ENCODE peak calls at places on chromosomes 7 and 10, in seven cellular contexts. One of them, this sample, is unnamed.

GRCh38 chr7:43589133-43589478 is 6.2 kb downstream of the STK17A start:
- DNase-seq in IMR-90: no peak
- DNase-seq in tibial nerve: no peak
- DNase-seq in adrenal gland: no peak
- DNase-seq in ovary: no peak
- DNase-seq in right lobe of liver: no peak
- DNase-seq in K562: no peak
- DNase-seq in this sample: no peak

GRCh38 chr7:141231018-141231792 is 157.3 kb downstream of the TMEM178B start:
- DNase-seq in adrenal gland: peak
- DNase-seq in ovary: no peak
- DNase-seq in right lobe of liver: peak
- DNase-seq in IMR-90: peak
- DNase-seq in K562: peak
- DNase-seq in tibial nerve: no peak
- DNase-seq in this sample: no peak

GRCh38 chr10:49550563-49550962 is 11.6 kb upstream of the ERCC6 start:
- DNase-seq in tibial nerve: no peak
- DNase-seq in ovary: no peak
- DNase-seq in right lobe of liver: no peak
- DNase-seq in K562: no peak
- DNase-seq in IMR-90: peak
- DNase-seq in adrenal gland: no peak
- DNase-seq in this sample: no peak

GRCh38 chr7:47636693-47637175 is 54.8 kb upstream of the TNS3 start:
- DNase-seq in ovary: no peak
- DNase-seq in IMR-90: no peak
- DNase-seq in adrenal gland: no peak
- DNase-seq in tibial nerve: no peak
- DNase-seq in K562: no peak
- DNase-seq in right lobe of liver: no peak
- DNase-seq in this sample: no peak

GRCh38 chr7:93895859-93896258 is 5.3 kb upstream of the TFPI2 start:
- DNase-seq in K562: no peak
- DNase-seq in ovary: no peak
- DNase-seq in tibial nerve: no peak
- DNase-seq in IMR-90: no peak
- DNase-seq in adrenal gland: no peak
- DNase-seq in right lobe of liver: no peak
- DNase-seq in this sample: no peak

GRCh38 chr10:343231-344215 is 208.3 kb downstream of the ZMYND11 start:
- DNase-seq in tibial nerve: no peak
- DNase-seq in IMR-90: no peak
- DNase-seq in ovary: no peak
- DNase-seq in adrenal gland: no peak
- DNase-seq in K562: no peak
- DNase-seq in right lobe of liver: no peak
- DNase-seq in this sample: peak

GRCh38 chr7:37089972-37090371 is 358.7 kb downstream of the ELMO1 start:
- DNase-seq in adrenal gland: no peak
- DNase-seq in IMR-90: no peak
- DNase-seq in K562: no peak
- DNase-seq in tibial nerve: peak
- DNase-seq in right lobe of liver: no peak
- DNase-seq in ovary: no peak
- DNase-seq in this sample: no peak

GRCh38 chr7:92547579-92547978 is 19.0 kb downstream of the RBM48 start:
- DNase-seq in K562: no peak
- DNase-seq in adrenal gland: peak
- DNase-seq in IMR-90: no peak
- DNase-seq in right lobe of liver: no peak
- DNase-seq in tibial nerve: no peak
- DNase-seq in ovary: no peak
- DNase-seq in this sample: no peak

GRCh38 chr7:7565746-7566650 is 686 bp upstream of the MIOS start:
- DNase-seq in IMR-90: no peak
- DNase-seq in tibial nerve: no peak
- DNase-seq in K562: no peak
- DNase-seq in right lobe of liver: no peak
- DNase-seq in adrenal gland: no peak
- DNase-seq in ovary: no peak
- DNase-seq in this sample: peak

GRCh38 chr7:137757146-137757925 is 89.4 kb downstream of the DGKI start:
- DNase-seq in tibial nerve: no peak
- DNase-seq in ovary: no peak
- DNase-seq in IMR-90: peak
- DNase-seq in K562: no peak
- DNase-seq in adrenal gland: no peak
- DNase-seq in right lobe of liver: no peak
- DNase-seq in this sample: no peak

GRCh38 chr7:47087866-47088265 is 494.0 kb downstream of the TNS3 start:
- DNase-seq in right lobe of liver: no peak
- DNase-seq in K562: no peak
- DNase-seq in IMR-90: peak
- DNase-seq in adrenal gland: no peak
- DNase-seq in ovary: no peak
- DNase-seq in tibial nerve: no peak
- DNase-seq in this sample: no peak

GRCh38 chr7:45259966-45260646 is 102.5 kb downstream of the RAMP3 start:
- DNase-seq in IMR-90: peak
- DNase-seq in tibial nerve: peak
- DNase-seq in adrenal gland: peak
- DNase-seq in ovary: peak
- DNase-seq in right lobe of liver: peak
- DNase-seq in K562: peak
- DNase-seq in this sample: peak

GRCh38 chr10:45000138-45000763 is 472 bp upstream of the ZNF22 start:
- DNase-seq in right lobe of liver: peak
- DNase-seq in tibial nerve: peak
- DNase-seq in IMR-90: peak
- DNase-seq in adrenal gland: peak
- DNase-seq in K562: no peak
- DNase-seq in ovary: peak
- DNase-seq in this sample: no peak

GRCh38 chr10:33376976-33377657 is 42.6 kb upstream of the NRP1 start:
- DNase-seq in IMR-90: peak
- DNase-seq in tibial nerve: no peak
- DNase-seq in K562: no peak
- DNase-seq in adrenal gland: no peak
- DNase-seq in ovary: no peak
- DNase-seq in right lobe of liver: no peak
- DNase-seq in this sample: no peak

GRCh38 chr7:157980774-157981173 is 606.8 kb downstream of the PTPRN2 start:
- DNase-seq in ovary: no peak
- DNase-seq in right lobe of liver: no peak
- DNase-seq in adrenal gland: no peak
- DNase-seq in K562: no peak
- DNase-seq in IMR-90: no peak
- DNase-seq in tibial nerve: no peak
- DNase-seq in this sample: no peak

GRCh38 chr7:157977717-157978470 is 609.7 kb downstream of the PTPRN2 start:
- DNase-seq in ovary: no peak
- DNase-seq in K562: no peak
- DNase-seq in tibial nerve: no peak
- DNase-seq in right lobe of liver: no peak
- DNase-seq in adrenal gland: no peak
- DNase-seq in IMR-90: no peak
- DNase-seq in this sample: no peak

GRCh38 chr7:157979631-157980340 is 607.8 kb downstream of the PTPRN2 start:
- DNase-seq in K562: no peak
- DNase-seq in IMR-90: no peak
- DNase-seq in adrenal gland: no peak
- DNase-seq in right lobe of liver: no peak
- DNase-seq in tibial nerve: no peak
- DNase-seq in ovary: no peak
- DNase-seq in this sample: no peak

GRCh38 chr7:157977306-157977705 is 610.3 kb downstream of the PTPRN2 start:
- DNase-seq in right lobe of liver: no peak
- DNase-seq in tibial nerve: no peak
- DNase-seq in IMR-90: no peak
- DNase-seq in adrenal gland: no peak
- DNase-seq in K562: no peak
- DNase-seq in ovary: no peak
- DNase-seq in this sample: no peak

DNA sequence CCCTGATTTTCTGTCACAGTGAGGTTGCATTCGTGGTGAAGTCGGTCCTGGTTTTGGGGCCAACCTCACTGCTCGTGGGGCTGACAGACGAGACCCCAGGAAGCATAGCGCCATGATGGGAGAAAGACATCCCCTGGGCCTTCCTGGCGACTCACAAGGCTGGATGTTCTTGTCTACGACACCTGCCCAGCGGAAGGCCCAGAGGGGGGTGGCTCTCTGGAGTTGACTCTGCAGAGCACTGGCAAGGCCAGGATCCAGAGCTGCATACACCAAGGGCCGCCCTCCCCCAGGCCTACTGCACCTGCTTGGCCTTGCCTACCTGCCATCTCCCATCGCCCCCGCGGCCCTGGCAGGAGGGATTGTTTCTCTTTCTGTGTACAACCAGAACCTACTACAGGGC is 608.9 kb downstream of the PTPRN2 start:
- DNase-seq in right lobe of liver: no peak
- DNase-seq in IMR-90: no peak
- DNase-seq in tibial nerve: no peak
- DNase-seq in K562: no peak
- DNase-seq in adrenal gland: no peak
- DNase-seq in ovary: no peak
- DNase-seq in this sample: no peak
- TF ChIP-seq POLR2A in right lobe of liver: no peak
- TF ChIP-seq POLR2A in IMR-90: no peak
- TF ChIP-seq POLR2A in tibial nerve: no peak
- TF ChIP-seq POLR2A in K562: no peak
- TF ChIP-seq POLR2A in adrenal gland: no peak
- TF ChIP-seq POLR2A in ovary: no peak
- TF ChIP-seq POLR2A in this sample: no peak

GRCh38 chr10:74419491-74420466 is 268.8 kb downstream of the ADK start:
- DNase-seq in ovary: no peak
- DNase-seq in tibial nerve: no peak
- DNase-seq in adrenal gland: no peak
- DNase-seq in K562: peak
- DNase-seq in right lobe of liver: no peak
- DNase-seq in IMR-90: peak
- DNase-seq in this sample: no peak
- H3K27ac ChIP-seq in ovary: no peak
- H3K27ac ChIP-seq in tibial nerve: no peak
- H3K27ac ChIP-seq in adrenal gland: no peak
- H3K27ac ChIP-seq in K562: no peak
- H3K27ac ChIP-seq in right lobe of liver: no peak
- H3K27ac ChIP-seq in IMR-90: no peak
- H3K27ac ChIP-seq in this sample: no peak

DNA sequence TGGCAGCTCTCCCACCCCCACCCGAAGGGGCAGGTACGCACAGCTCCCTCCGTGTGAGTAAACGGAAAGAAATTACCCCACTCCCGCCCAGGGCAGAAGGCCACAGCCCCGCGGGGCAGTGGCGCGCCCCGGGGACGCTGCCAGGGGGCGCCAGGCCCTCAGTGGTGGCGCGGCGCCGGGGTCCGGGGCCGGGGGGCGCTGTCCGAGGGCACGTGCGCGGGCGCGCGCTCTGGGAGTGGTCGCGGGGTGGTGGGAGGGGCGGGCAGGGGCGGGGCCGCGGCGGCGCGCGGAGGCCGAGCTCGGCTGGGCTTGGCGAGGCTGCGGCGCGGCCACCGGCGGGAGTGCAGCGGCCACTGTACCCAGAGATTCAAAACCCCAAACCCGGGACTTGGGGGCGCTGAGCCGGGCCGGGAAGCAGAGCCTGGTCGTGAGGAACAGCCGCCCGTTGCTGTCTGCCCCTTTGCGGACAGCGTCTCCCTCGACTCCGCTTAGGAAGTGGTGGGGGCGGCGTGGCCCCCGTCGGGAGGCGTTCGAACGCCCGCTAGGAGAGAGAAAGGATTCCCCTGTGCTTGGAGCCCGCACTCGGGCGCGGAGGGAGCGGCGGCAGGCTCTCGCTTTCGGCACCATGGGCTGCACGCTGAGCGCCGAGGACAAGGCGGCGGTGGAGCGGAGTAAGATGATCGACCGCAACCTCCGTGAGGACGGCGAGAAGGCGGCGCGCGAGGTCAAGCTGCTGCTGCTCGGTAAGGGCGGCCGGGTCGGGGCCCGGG is at the start of gene GNAI1:
- DNase-seq in right lobe of liver: peak
- DNase-seq in ovary: peak
- DNase-seq in K562: peak
- DNase-seq in tibial nerve: no peak
- DNase-seq in adrenal gland: peak
- DNase-seq in IMR-90: peak
- DNase-seq in this sample: no peak
- TF ChIP-seq POLR2A in right lobe of liver: peak
- TF ChIP-seq POLR2A in ovary: peak
- TF ChIP-seq POLR2A in K562: no peak
- TF ChIP-seq POLR2A in tibial nerve: no peak
- TF ChIP-seq POLR2A in adrenal gland: peak
- TF ChIP-seq POLR2A in IMR-90: peak
- TF ChIP-seq POLR2A in this sample: no peak

GRCh38 chr10:89217057-89217990 is 10.2 kb upstream of the CH25H start:
- DNase-seq in tibial nerve: peak
- DNase-seq in IMR-90: peak
- DNase-seq in right lobe of liver: no peak
- DNase-seq in K562: peak
- DNase-seq in adrenal gland: peak
- DNase-seq in ovary: peak
- DNase-seq in this sample: no peak
- H3K27ac ChIP-seq in tibial nerve: no peak
- H3K27ac ChIP-seq in IMR-90: no peak
- H3K27ac ChIP-seq in right lobe of liver: peak
- H3K27ac ChIP-seq in K562: no peak
- H3K27ac ChIP-seq in adrenal gland: peak
- H3K27ac ChIP-seq in ovary: no peak
- H3K27ac ChIP-seq in this sample: peak